ENCODE peak calls at places on chromosome 19, in five cellular contexts. One of them, this sample, is unnamed.

GRCh38 chr19:7870571-7871279 is 3.5 kb downstream of the PRR36 start:
- DNase-seq in caudate nucleus: no peak
- DNase-seq in RWPE1: peak
- DNase-seq in dorsolateral prefrontal cortex: no peak
- DNase-seq in effector memory CD4-positive, alpha-beta T cell: peak
- DNase-seq in this sample: no peak

GRCh38 chr19:57812201-57812600 is 2.5 kb downstream of the ZNF552 start:
- DNase-seq in caudate nucleus: no peak
- DNase-seq in RWPE1: no peak
- DNase-seq in dorsolateral prefrontal cortex: no peak
- DNase-seq in effector memory CD4-positive, alpha-beta T cell: no peak
- DNase-seq in this sample: no peak

GRCh38 chr19:53002479-53002878 is 11.2 kb upstream of the ERVV-1 start:
- DNase-seq in caudate nucleus: no peak
- DNase-seq in RWPE1: no peak
- DNase-seq in dorsolateral prefrontal cortex: no peak
- DNase-seq in effector memory CD4-positive, alpha-beta T cell: no peak
- DNase-seq in this sample: no peak

GRCh38 chr19:52991484-52991883 is 22.2 kb upstream of the ERVV-1 start:
- DNase-seq in caudate nucleus: no peak
- DNase-seq in RWPE1: peak
- DNase-seq in dorsolateral prefrontal cortex: no peak
- DNase-seq in effector memory CD4-positive, alpha-beta T cell: no peak
- DNase-seq in this sample: no peak

GRCh38 chr19:50723069-50723468 is at the start of gene CLEC11A:
- DNase-seq in caudate nucleus: no peak
- DNase-seq in RWPE1: no peak
- DNase-seq in dorsolateral prefrontal cortex: no peak
- DNase-seq in effector memory CD4-positive, alpha-beta T cell: no peak
- DNase-seq in this sample: no peak

GRCh38 chr19:6674868-6675305 is 4.9 kb upstream of the TNFSF14 start:
- DNase-seq in caudate nucleus: no peak
- DNase-seq in RWPE1: peak
- DNase-seq in dorsolateral prefrontal cortex: no peak
- DNase-seq in effector memory CD4-positive, alpha-beta T cell: peak
- DNase-seq in this sample: no peak

GRCh38 chr19:4622695-4623421 is 16.5 kb upstream of the TNFAIP8L1 start:
- DNase-seq in caudate nucleus: no peak
- DNase-seq in RWPE1: no peak
- DNase-seq in dorsolateral prefrontal cortex: no peak
- DNase-seq in effector memory CD4-positive, alpha-beta T cell: no peak
- DNase-seq in this sample: no peak

GRCh38 chr19:1489463-1489971 is 633 bp downstream of the PCSK4 start:
- DNase-seq in caudate nucleus: no peak
- DNase-seq in RWPE1: no peak
- DNase-seq in dorsolateral prefrontal cortex: no peak
- DNase-seq in effector memory CD4-positive, alpha-beta T cell: no peak
- DNase-seq in this sample: no peak

GRCh38 chr19:4584670-4585460 is 25.4 kb upstream of the SEMA6B start:
- DNase-seq in caudate nucleus: no peak
- DNase-seq in RWPE1: no peak
- DNase-seq in dorsolateral prefrontal cortex: no peak
- DNase-seq in effector memory CD4-positive, alpha-beta T cell: no peak
- DNase-seq in this sample: no peak

GRCh38 chr19:8577741-8578140 is 499 bp upstream of the MYO1F start:
- DNase-seq in caudate nucleus: no peak
- DNase-seq in RWPE1: no peak
- DNase-seq in dorsolateral prefrontal cortex: no peak
- DNase-seq in effector memory CD4-positive, alpha-beta T cell: no peak
- DNase-seq in this sample: no peak

GRCh38 chr19:572891-573825 is 762 bp downstream of the BSG start:
- DNase-seq in caudate nucleus: no peak
- DNase-seq in RWPE1: peak
- DNase-seq in dorsolateral prefrontal cortex: no peak
- DNase-seq in effector memory CD4-positive, alpha-beta T cell: no peak
- DNase-seq in this sample: no peak

GRCh38 chr19:52200044-52200443 is 10.2 kb downstream of the PPP2R1A start:
- DNase-seq in caudate nucleus: no peak
- DNase-seq in RWPE1: peak
- DNase-seq in dorsolateral prefrontal cortex: no peak
- DNase-seq in effector memory CD4-positive, alpha-beta T cell: no peak
- DNase-seq in this sample: peak

GRCh38 chr19:54938906-54939305 is 8.4 kb downstream of the NLRP7 start:
- DNase-seq in caudate nucleus: no peak
- DNase-seq in RWPE1: no peak
- DNase-seq in dorsolateral prefrontal cortex: no peak
- DNase-seq in effector memory CD4-positive, alpha-beta T cell: no peak
- DNase-seq in this sample: no peak

GRCh38 chr19:10471909-10472308 is 31.2 kb downstream of the KEAP1 start:
- DNase-seq in caudate nucleus: no peak
- DNase-seq in RWPE1: no peak
- DNase-seq in dorsolateral prefrontal cortex: no peak
- DNase-seq in effector memory CD4-positive, alpha-beta T cell: no peak
- DNase-seq in this sample: peak

GRCh38 chr19:51784922-51785690 is 9.9 kb upstream of the FPR3 start:
- DNase-seq in caudate nucleus: no peak
- DNase-seq in RWPE1: peak
- DNase-seq in dorsolateral prefrontal cortex: no peak
- DNase-seq in effector memory CD4-positive, alpha-beta T cell: no peak
- DNase-seq in this sample: peak

GRCh38 chr19:45498411-45499195 is at the start of gene PPM1N:
- DNase-seq in caudate nucleus: no peak
- DNase-seq in RWPE1: no peak
- DNase-seq in dorsolateral prefrontal cortex: no peak
- DNase-seq in effector memory CD4-positive, alpha-beta T cell: no peak
- DNase-seq in this sample: no peak

GRCh38 chr19:10724573-10725071 is 6.7 kb downstream of the DNM2 start:
- DNase-seq in caudate nucleus: no peak
- DNase-seq in RWPE1: no peak
- DNase-seq in dorsolateral prefrontal cortex: no peak
- DNase-seq in effector memory CD4-positive, alpha-beta T cell: no peak
- DNase-seq in this sample: no peak

GRCh38 chr19:1343026-1343425 is 40.7 kb upstream of the NDUFS7 start:
- DNase-seq in caudate nucleus: no peak
- DNase-seq in RWPE1: no peak
- DNase-seq in dorsolateral prefrontal cortex: no peak
- DNase-seq in effector memory CD4-positive, alpha-beta T cell: no peak
- DNase-seq in this sample: no peak

GRCh38 chr19:50790898-50791562 is 815 bp downstream of the ACP4 start:
- DNase-seq in caudate nucleus: no peak
- DNase-seq in RWPE1: no peak
- DNase-seq in dorsolateral prefrontal cortex: no peak
- DNase-seq in effector memory CD4-positive, alpha-beta T cell: no peak
- DNase-seq in this sample: no peak

GRCh38 chr19:6662692-6663091 is 7.3 kb downstream of the TNFSF14 start:
- DNase-seq in caudate nucleus: no peak
- DNase-seq in RWPE1: no peak
- DNase-seq in dorsolateral prefrontal cortex: no peak
- DNase-seq in effector memory CD4-positive, alpha-beta T cell: no peak
- DNase-seq in this sample: no peak

GRCh38 chr19:10305139-10305806 is 4.3 kb downstream of the ZGLP1 start:
- DNase-seq in caudate nucleus: no peak
- DNase-seq in RWPE1: peak
- DNase-seq in dorsolateral prefrontal cortex: peak
- DNase-seq in effector memory CD4-positive, alpha-beta T cell: no peak
- DNase-seq in this sample: no peak

GRCh38 chr19:16106121-16106520 is 5.6 kb upstream of the RAB8A start:
- DNase-seq in caudate nucleus: no peak
- DNase-seq in RWPE1: no peak
- DNase-seq in dorsolateral prefrontal cortex: no peak
- DNase-seq in effector memory CD4-positive, alpha-beta T cell: no peak
- DNase-seq in this sample: no peak

GRCh38 chr19:19280561-19280960 is 7.5 kb upstream of the TM6SF2 start:
- DNase-seq in caudate nucleus: no peak
- DNase-seq in RWPE1: no peak
- DNase-seq in dorsolateral prefrontal cortex: peak
- DNase-seq in effector memory CD4-positive, alpha-beta T cell: no peak
- DNase-seq in this sample: no peak

DNA sequence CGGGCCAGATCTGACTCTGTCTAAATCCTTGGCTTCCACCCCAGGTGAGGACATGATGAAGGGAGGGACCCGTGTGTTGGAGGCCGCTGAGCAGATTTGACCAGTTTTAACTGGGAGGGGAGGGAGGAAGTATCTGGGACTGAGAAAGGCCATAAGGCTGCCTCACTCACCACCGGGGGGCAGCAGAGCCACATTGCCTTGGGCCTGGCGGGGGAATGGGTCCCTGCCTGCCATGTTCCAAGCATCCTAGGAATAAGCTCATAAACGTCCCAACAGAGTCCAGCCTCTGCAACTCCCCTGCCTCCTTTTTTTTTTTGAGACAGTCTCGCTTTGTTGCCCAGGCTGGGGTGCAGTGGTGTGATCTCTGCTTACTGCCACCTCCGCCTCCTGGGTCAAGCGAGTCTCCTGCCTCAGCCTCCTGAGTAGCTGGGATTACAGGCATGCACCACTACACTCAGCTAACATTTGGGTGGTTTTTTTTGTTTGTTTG is 15.5 kb downstream of the MAST3 start:
- DNase-seq in caudate nucleus: peak
- DNase-seq in RWPE1: peak
- DNase-seq in dorsolateral prefrontal cortex: peak
- DNase-seq in effector memory CD4-positive, alpha-beta T cell: peak
- DNase-seq in this sample: no peak
- H3K27ac ChIP-seq in caudate nucleus: peak
- H3K27ac ChIP-seq in RWPE1: peak
- H3K27ac ChIP-seq in dorsolateral prefrontal cortex: peak
- H3K27ac ChIP-seq in effector memory CD4-positive, alpha-beta T cell: no peak
- H3K27ac ChIP-seq in this sample: no peak

GRCh38 chr19:12954150-12954962 is 2.7 kb downstream of the GADD45GIP1 start:
- DNase-seq in caudate nucleus: no peak
- DNase-seq in RWPE1: no peak
- DNase-seq in dorsolateral prefrontal cortex: no peak
- DNase-seq in effector memory CD4-positive, alpha-beta T cell: no peak
- DNase-seq in this sample: no peak
- H3K27ac ChIP-seq in caudate nucleus: no peak
- H3K27ac ChIP-seq in RWPE1: peak
- H3K27ac ChIP-seq in dorsolateral prefrontal cortex: peak
- H3K27ac ChIP-seq in effector memory CD4-positive, alpha-beta T cell: no peak
- H3K27ac ChIP-seq in this sample: peak

GRCh38 chr19:14507704-14508246 is 10.4 kb downstream of the DNAJB1 start:
- DNase-seq in caudate nucleus: no peak
- DNase-seq in RWPE1: no peak
- DNase-seq in dorsolateral prefrontal cortex: no peak
- DNase-seq in effector memory CD4-positive, alpha-beta T cell: no peak
- DNase-seq in this sample: no peak
- H3K27ac ChIP-seq in caudate nucleus: no peak
- H3K27ac ChIP-seq in RWPE1: peak
- H3K27ac ChIP-seq in dorsolateral prefrontal cortex: no peak
- H3K27ac ChIP-seq in effector memory CD4-positive, alpha-beta T cell: peak
- H3K27ac ChIP-seq in this sample: peak

DNA sequence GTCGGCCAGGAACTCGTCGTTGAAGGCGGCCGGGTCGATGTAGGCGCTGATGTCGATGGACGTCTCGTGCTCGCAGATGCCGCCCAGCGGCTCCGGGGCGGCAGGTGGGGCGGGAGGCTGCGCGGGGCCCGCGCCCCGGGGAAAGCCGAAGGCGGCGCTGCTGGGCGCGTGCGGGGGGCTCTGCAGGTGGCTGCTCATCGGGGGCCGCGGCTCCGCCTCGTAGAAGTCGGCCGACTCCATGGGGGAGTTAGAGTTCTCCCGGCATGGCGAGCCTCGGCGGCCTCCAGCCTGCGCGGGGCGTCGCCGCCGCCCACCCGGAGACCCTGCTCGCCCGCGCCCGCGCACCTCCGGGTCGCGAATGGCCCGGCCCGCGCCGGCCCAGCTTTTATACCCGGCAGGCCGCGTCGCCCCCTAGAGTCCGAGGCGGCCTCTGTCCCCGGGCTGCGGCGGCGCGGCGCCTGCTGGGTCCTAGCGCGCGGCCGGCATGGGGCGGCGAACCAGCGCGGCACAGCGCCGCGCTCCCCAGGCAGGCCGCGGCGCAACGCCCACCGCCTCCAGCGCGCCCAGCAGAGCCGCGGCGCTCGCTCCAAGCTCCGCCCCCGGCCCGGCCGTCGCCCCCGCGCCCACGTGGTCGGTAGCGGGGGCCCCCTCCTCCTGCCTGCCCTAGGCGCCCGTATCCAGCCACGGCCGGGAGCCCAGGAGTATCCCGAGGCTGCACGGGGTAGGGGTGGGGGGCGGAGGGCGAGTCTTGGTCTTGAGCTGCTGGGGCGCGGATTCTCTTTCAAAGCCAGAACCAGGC is at the start of gene CEBPA:
- DNase-seq in caudate nucleus: peak
- DNase-seq in RWPE1: peak
- DNase-seq in dorsolateral prefrontal cortex: peak
- DNase-seq in effector memory CD4-positive, alpha-beta T cell: peak
- DNase-seq in this sample: no peak
- H3K27ac ChIP-seq in caudate nucleus: peak
- H3K27ac ChIP-seq in RWPE1: peak
- H3K27ac ChIP-seq in dorsolateral prefrontal cortex: peak
- H3K27ac ChIP-seq in effector memory CD4-positive, alpha-beta T cell: no peak
- H3K27ac ChIP-seq in this sample: peak

DNA sequence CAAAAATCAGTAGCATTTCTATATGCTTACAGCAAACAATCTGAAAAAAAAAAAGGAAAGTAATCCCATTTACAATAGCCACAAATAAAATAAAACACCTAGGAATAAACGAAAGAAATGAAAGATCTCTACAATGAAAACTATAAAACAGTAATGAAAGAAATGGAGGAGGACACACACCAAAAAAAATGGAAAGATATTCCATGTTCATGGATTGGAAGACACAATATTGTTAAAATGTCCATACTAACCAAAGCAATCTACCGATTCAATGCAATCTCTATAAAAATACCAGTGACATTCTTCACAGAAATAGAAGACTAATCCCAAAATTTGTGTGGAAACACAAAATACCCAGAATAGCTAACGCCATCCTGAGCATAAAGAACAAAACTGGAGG is 4.7 kb downstream of the FCGBP start:
- DNase-seq in caudate nucleus: no peak
- DNase-seq in RWPE1: no peak
- DNase-seq in dorsolateral prefrontal cortex: no peak
- DNase-seq in effector memory CD4-positive, alpha-beta T cell: no peak
- DNase-seq in this sample: no peak
- H3K27ac ChIP-seq in caudate nucleus: no peak
- H3K27ac ChIP-seq in RWPE1: no peak
- H3K27ac ChIP-seq in dorsolateral prefrontal cortex: no peak
- H3K27ac ChIP-seq in effector memory CD4-positive, alpha-beta T cell: no peak
- H3K27ac ChIP-seq in this sample: no peak

DNA sequence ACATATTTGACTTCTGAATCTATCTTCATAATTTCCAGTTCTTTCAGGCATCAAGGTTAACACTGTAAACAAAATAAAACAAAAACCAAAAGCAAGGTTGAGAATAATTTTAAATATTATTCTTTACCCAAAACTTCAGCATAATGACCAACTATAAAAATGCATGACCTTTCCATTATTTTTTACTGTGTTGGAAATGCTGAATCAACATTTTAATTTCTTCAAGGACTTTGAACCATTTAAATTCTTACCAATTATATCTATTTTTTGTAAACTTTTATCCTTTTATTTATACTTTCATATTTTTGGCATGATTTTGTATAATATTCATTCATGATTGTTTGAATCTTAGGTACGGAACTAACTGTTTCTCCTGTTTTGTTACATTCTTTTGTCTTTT is 6.9 kb downstream of the ZNF585A start:
- DNase-seq in caudate nucleus: no peak
- DNase-seq in RWPE1: no peak
- DNase-seq in dorsolateral prefrontal cortex: no peak
- DNase-seq in effector memory CD4-positive, alpha-beta T cell: no peak
- DNase-seq in this sample: no peak
- H3K27ac ChIP-seq in caudate nucleus: no peak
- H3K27ac ChIP-seq in RWPE1: no peak
- H3K27ac ChIP-seq in dorsolateral prefrontal cortex: no peak
- H3K27ac ChIP-seq in effector memory CD4-positive, alpha-beta T cell: no peak
- H3K27ac ChIP-seq in this sample: no peak